ENCODE peak calls at places on chromosomes 5 and 9, in nine cellular contexts. R, U, Z, T, B, K, C, V and W are unnamed samples.
A peak's percentile ranks its signal among the peaks of the same experiment; 100 is the strongest.

GRCh38 chr5:149665416-149666163 is 64.5 kb upstream of the PPARGC1B start:
- DNase-seq in T (no peak), V (no peak), R (no peak), K (no peak), C (no peak), Z (no peak), B (no peak), U (no peak), W (no peak)

GRCh38 chr9:134716067-134716466 is 74.5 kb downstream of the COL5A1 start:
- DNase-seq in Z (no peak), B (no peak), V (no peak), R (no peak), U (no peak), C (no peak), K (no peak), T (no peak), W (no peak)

GRCh38 chr9:96565684-96566360 is 53.8 kb downstream of the CDC14B start:
- DNase-seq in B (no peak), R (peak; percentile 73), C (no peak), U (no peak), T (no peak), V (peak; percentile 17), K (peak; percentile 13), Z (no peak), W (no peak)

GRCh38 chr5:120599576-120599975 is 135.5 kb downstream of the PRR16 start:
- DNase-seq in U (no peak), C (no peak), V (peak; percentile 90), K (no peak), B (no peak), T (no peak), Z (no peak), R (peak; percentile 80), W (no peak)

GRCh38 chr5:154683101-154683757 is 71.9 kb upstream of the LARP1 start:
- DNase-seq in C (no peak), U (no peak), V (no peak), B (no peak), K (no peak), R (no peak), T (no peak), Z (no peak), W (no peak)

GRCh38 chr5:74442466-74442865 is 198.1 kb downstream of the ENC1 start:
- DNase-seq in T (no peak), U (no peak), C (no peak), B (no peak), K (no peak), Z (no peak), R (peak; percentile 15), V (no peak), W (no peak)

GRCh38 chr9:129863059-129863690 is 27.9 kb downstream of the USP20 start:
- DNase-seq in C (no peak), U (no peak), V (peak; percentile 53), T (no peak), K (no peak), R (peak; percentile 60), Z (no peak), B (no peak), W (no peak)

GRCh38 chr5:37005252-37005651 is 128.7 kb downstream of the NIPBL start:
- DNase-seq in K (no peak), V (no peak), Z (peak; percentile 35), C (no peak), U (no peak), T (peak; percentile 30), R (peak; percentile 70), B (no peak), W (no peak)

GRCh38 chr9:85173967-85174366 is 504.4 kb downstream of the NTRK2 start:
- DNase-seq in U (no peak), B (no peak), K (no peak), C (no peak), Z (no peak), R (peak; percentile 5), V (no peak), T (no peak), W (no peak)

GRCh38 chr5:157004893-157005551 is 42.0 kb upstream of the TIMD4 start:
- DNase-seq in B (no peak), R (no peak), V (no peak), T (no peak), Z (peak; percentile 7), U (peak; percentile 14), K (no peak), C (peak; percentile 59), W (no peak)

GRCh38 chr5:63131618-63132285 is 553.1 kb downstream of the LRRC70 start:
- DNase-seq in Z (no peak), R (peak; percentile 60), B (no peak), V (peak; percentile 95), T (no peak), C (no peak), U (peak; percentile 3), K (peak; percentile 18), W (no peak)

GRCh38 chr5:108122701-108123100 is 259.2 kb downstream of the FBXL17 start:
- DNase-seq in Z (no peak), C (no peak), T (no peak), B (no peak), K (no peak), U (no peak), V (no peak), R (no peak), W (no peak)

GRCh38 chr5:4230905-4231561 is 635.4 kb downstream of the IRX1 start:
- DNase-seq in Z (no peak), U (no peak), B (no peak), K (no peak), C (no peak), T (no peak), V (no peak), R (no peak), W (peak; percentile 66)

GRCh38 chr9:79644601-79645000 is 72.8 kb downstream of the TLE4 start:
- DNase-seq in T (no peak), V (no peak), C (no peak), R (no peak), U (no peak), Z (no peak), K (no peak), B (no peak), W (no peak)

GRCh38 chr9:100521282-100521681 is 48.3 kb downstream of the TMEFF1 start:
- DNase-seq in T (no peak), B (no peak), R (no peak), Z (no peak), U (no peak), K (no peak), V (no peak), C (peak; percentile 5), W (no peak)
- H3K4me3 ChIP-seq in T (no peak overlapping the region), B (no peak overlapping the region), R (no peak overlapping the region), Z (no peak overlapping the region), U (no peak overlapping the region), K (no peak overlapping the region), V (no peak overlapping the region), C (no peak overlapping the region), W (no peak overlapping the region)

DNA sequence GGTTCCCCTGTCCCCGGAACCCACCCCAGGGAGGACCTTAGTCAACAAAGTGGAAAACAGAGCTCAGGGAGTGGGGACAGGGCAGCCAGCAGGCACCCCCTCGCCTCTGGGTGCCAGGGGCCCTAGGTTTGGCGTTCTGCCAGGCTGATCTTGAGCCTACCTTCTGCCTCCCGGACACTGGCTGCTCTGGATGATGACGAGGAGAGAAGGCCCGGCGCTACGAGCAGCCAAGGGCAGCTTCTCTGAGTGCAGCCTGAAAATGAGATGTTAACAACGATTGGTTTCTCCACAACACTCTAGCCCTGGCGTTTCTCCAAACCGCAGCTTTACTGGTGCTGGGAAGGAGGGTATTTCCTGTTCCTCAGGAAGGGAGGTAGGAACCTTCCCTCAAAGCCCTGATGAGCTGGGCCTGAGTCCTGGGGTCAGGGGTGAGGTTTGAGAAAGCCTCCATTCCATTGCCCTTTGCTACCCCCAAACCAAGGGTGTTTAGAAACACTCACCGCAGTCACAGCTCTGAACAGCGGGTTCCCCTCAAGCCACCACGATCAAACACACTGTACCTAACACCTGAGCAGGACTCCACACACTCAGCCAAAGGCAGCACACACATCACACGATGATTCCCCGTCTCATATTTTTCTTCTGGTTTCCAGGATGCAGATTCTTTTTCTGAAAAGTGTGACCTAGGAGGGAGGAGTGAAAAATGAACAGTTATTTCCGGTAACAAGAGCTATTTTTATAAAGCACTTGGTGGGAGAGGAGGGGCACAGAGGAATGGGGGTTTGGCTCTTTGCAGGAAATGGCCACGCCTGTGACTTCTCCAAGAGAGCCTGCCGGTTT is at the start of gene STING1:
- DNase-seq in Z (peak; percentile 94), B (peak; percentile 80), C (peak; percentile 77), T (peak; percentile 84), K (peak; percentile 86), U (no peak), V (peak; percentile 95), R (peak; percentile 98), W (no peak)
- H3K4me3 ChIP-seq in Z (peak within 1 kb of the TSS; percentile 86), B (peak within 1 kb of the TSS; percentile 73), C (peak within 1 kb of the TSS; percentile 73), T (peak within 1 kb of the TSS; percentile 57), K (no peak within 1 kb of the TSS), U (no peak within 1 kb of the TSS), V (peak within 1 kb of the TSS; percentile 23), R (peak within 1 kb of the TSS; percentile 87), W (peak within 1 kb of the TSS; percentile 39)

GRCh38 chr5:57106661-57107060 is 67.2 kb upstream of the GPBP1 start:
- DNase-seq in T (no peak), U (peak; percentile 5), R (no peak), Z (no peak), K (no peak), C (no peak), B (no peak), V (no peak), W (no peak)

GRCh38 chr5:57097526-57097925 is 76.3 kb upstream of the GPBP1 start:
- DNase-seq in C (no peak), B (no peak), U (no peak), Z (no peak), R (no peak), T (no peak), V (no peak), K (peak; percentile 51), W (no peak)

GRCh38 chr5:57103317-57103907 is 70.4 kb upstream of the GPBP1 start:
- DNase-seq in Z (no peak), V (no peak), R (no peak), C (no peak), B (no peak), K (no peak), U (no peak), T (no peak), W (no peak)

GRCh38 chr5:57102905-57103255 is 71.0 kb upstream of the GPBP1 start:
- DNase-seq in B (no peak), V (no peak), K (peak; percentile 19), U (peak; percentile 10), R (no peak), Z (no peak), T (no peak), C (no peak), W (no peak)

GRCh38 chr5:57102189-57102904 is 71.5 kb upstream of the GPBP1 start:
- DNase-seq in K (no peak), R (no peak), Z (no peak), V (no peak), C (no peak), B (no peak), T (no peak), U (no peak), W (no peak)
- H3K4me3 ChIP-seq in K (no peak overlapping the region), R (no peak overlapping the region), Z (no peak overlapping the region), V (no peak overlapping the region), C (no peak overlapping the region), B (no peak overlapping the region), T (no peak overlapping the region), U (no peak overlapping the region), W (no peak overlapping the region)

DNA sequence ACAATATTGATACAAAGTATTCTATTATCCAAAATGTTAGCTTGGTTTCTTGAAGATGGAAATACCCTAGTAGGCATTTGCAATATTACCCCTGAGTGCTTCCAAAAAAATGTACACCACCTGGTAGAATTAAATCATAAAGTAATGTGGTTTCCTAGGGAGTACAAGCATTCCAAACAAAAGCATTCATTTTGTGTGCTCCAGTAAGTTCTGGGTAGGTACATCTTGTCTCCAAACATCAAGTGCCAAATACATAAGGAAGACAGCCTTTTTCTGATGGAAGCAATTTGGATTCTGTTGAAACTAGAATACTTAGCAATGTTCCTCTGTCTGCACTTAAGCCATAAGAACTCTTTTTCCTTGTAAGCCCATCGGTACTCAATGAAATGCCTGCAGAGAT is 73.1 kb upstream of the IL7R start:
- DNase-seq in V (no peak), T (no peak), K (no peak), Z (no peak), R (no peak), U (no peak), B (no peak), C (no peak), W (no peak)
- H3K4me3 ChIP-seq in V (no peak overlapping the region), T (no peak overlapping the region), K (no peak overlapping the region), Z (no peak overlapping the region), R (no peak overlapping the region), U (no peak overlapping the region), B (no peak overlapping the region), C (no peak overlapping the region), W (no peak overlapping the region)